ENCODE peak calls at places on chromosomes 11 and 22, in nine cellular contexts. Y is breast epithelium; Q is ACHN; A is hypothalamus; U is frontal cortex; Z is stimulated activated CD4-positive, alpha-beta T cell treated with anti-CD3 and anti-CD28 coated beads, Interleukin-15, amount 100 ng/mL, for 24 hours; K is body of pancreas; W is uterus; T is GM20000. O is an unnamed sample.

GRCh38 chr11:119031912-119032280 is 1.2 kb upstream of the SLC37A4 start:
- DNase-seq in K (no peak), T (no peak), Y (no peak), W (no peak), Z (no peak), A (no peak), U (no peak), Q (no peak), O (no peak)

GRCh38 chr11:64139045-64139444 is 26.9 kb downstream of the MACROD1 start:
- DNase-seq in U (no peak), Q (no peak), K (no peak), T (no peak), A (no peak), W (no peak), Y (no peak), Z (no peak), O (no peak)

GRCh38 chr11:68169442-68169841 is 43.7 kb downstream of the KMT5B start:
- DNase-seq in W (no peak), U (no peak), Z (no peak), A (no peak), T (no peak), K (no peak), Y (no peak), Q (no peak), O (no peak)

GRCh38 chr11:130415719-130416536 is 12.5 kb downstream of the ADAMTS8 start:
- DNase-seq in W (no peak), T (no peak), U (no peak), Q (peak), A (no peak), K (no peak), Z (no peak), Y (no peak), O (no peak)

GRCh38 chr11:124586247-124586860 is 16.6 kb downstream of the OR8A1 start:
- DNase-seq in Z (peak), Y (no peak), T (peak), W (peak), A (no peak), Q (peak), U (no peak), K (peak), O (peak)

GRCh38 chr11:111449696-111450479 is 62.3 kb downstream of the BTG4 start:
- DNase-seq in Y (no peak), T (no peak), Q (no peak), K (no peak), W (no peak), U (no peak), A (no peak), Z (no peak), O (no peak)

GRCh38 chr22:17918840-17919239 is 105.5 kb downstream of the MICAL3 start:
- DNase-seq in Z (no peak), T (no peak), Y (peak), U (no peak), A (no peak), W (no peak), K (no peak), Q (peak), O (no peak)

GRCh38 chr11:94305146-94305545 is 766 bp downstream of the IZUMO1R start:
- DNase-seq in W (peak), U (no peak), Q (no peak), K (no peak), A (no peak), Y (no peak), Z (no peak), T (no peak), O (no peak)

GRCh38 chr11:83092488-83093384 is 21.0 kb upstream of the RAB30 start:
- DNase-seq in Y (peak), W (no peak), K (peak), A (no peak), T (no peak), Q (peak), U (no peak), Z (no peak), O (no peak)

GRCh38 chr11:126060651-126061220 is 1.9 kb downstream of the CDON start:
- DNase-seq in Y (no peak), Q (no peak), U (no peak), K (no peak), T (no peak), W (no peak), Z (no peak), A (no peak), O (no peak)

GRCh38 chr11:118911880-118912741 is 13.6 kb downstream of the BCL9L start:
- DNase-seq in T (no peak), W (peak), K (peak), Q (peak), U (no peak), A (peak), Y (peak), Z (peak), O (peak)

GRCh38 chr11:79062814-79063762 is 377.7 kb downstream of the TENM4 start:
- DNase-seq in K (peak), W (no peak), T (no peak), Q (peak), A (no peak), U (no peak), Y (no peak), Z (no peak), O (no peak)

GRCh38 chr22:42933783-42934144 is 76.7 kb upstream of the ARFGAP3 start:
- DNase-seq in Z (no peak), Q (peak), W (no peak), A (no peak), K (no peak), T (no peak), U (peak), Y (no peak), O (peak)

GRCh38 chr11:12531681-12532080 is 142.5 kb upstream of the TEAD1 start:
- DNase-seq in K (no peak), W (no peak), A (no peak), T (no peak), Y (no peak), Z (no peak), Q (no peak), U (no peak), O (no peak)

GRCh38 chr11:41404109-41404508 is 55.3 kb downstream of the LRRC4C start:
- DNase-seq in U (no peak), A (no peak), T (no peak), Q (no peak), W (no peak), Z (no peak), Y (no peak), K (no peak), O (no peak)

GRCh38 chr11:30876228-30876627 is 290.1 kb upstream of the MPPED2 start:
- DNase-seq in W (no peak), Y (no peak), K (no peak), Q (no peak), U (no peak), Z (no peak), T (no peak), A (no peak), O (no peak)

GRCh38 chr11:66979336-66979980 is 4.4 kb downstream of the C11orf86 start:
- DNase-seq in Z (no peak), Q (peak), T (no peak), A (no peak), K (no peak), Y (peak), W (no peak), U (no peak), O (no peak)

GRCh38 chr11:34183840-34184358 is 78.5 kb downstream of the NAT10 start:
- DNase-seq in Z (no peak), K (no peak), Y (no peak), U (no peak), W (no peak), Q (no peak), T (no peak), A (no peak), O (no peak)

GRCh38 chr11:66495401-66495844 is 15.0 kb upstream of the BBS1 start:
- DNase-seq in K (no peak), W (no peak), Y (no peak), A (no peak), Z (peak), Q (no peak), T (no peak), U (no peak), O (no peak)

GRCh38 chr11:125944350-125945010 is 1.4 kb upstream of the VSIG10L2 start:
- DNase-seq in K (no peak), U (no peak), A (no peak), Y (no peak), T (no peak), Q (no peak), W (peak), Z (no peak), O (no peak)

O was measured in heart right ventricle.